ENCODE peak calls at places on chromosomes 3 and 15, in seven cellular contexts. C is D721Med, M is H9, W is fibroblast of lung, T is kidney glomerular epithelial cell, K is GF-D8, A is ecto neural progenitor cell. G is an unnamed sample.

GRCh38 chr3:173945801-173946200 is 548.3 kb downstream of the NLGN1 start:
- DNase-seq in W (no peak), M (no peak), C (no peak), T (no peak), K (no peak), A (no peak), G (no peak)

GRCh38 chr3:163671201-163671600 is 1407.1 kb downstream of the SI start:
- DNase-seq in T (no peak), M (no peak), A (no peak), K (no peak), W (no peak), C (no peak), G (no peak)

GRCh38 chr3:120599211-120599610 is 3.1 kb downstream of the NDUFB4 start:
- DNase-seq in K (no peak), M (no peak), C (no peak), A (no peak), T (no peak), W (no peak), G (no peak)

GRCh38 chr3:36776436-36776835 is 12.1 kb upstream of the DCLK3 start:
- DNase-seq in C (no peak), A (no peak), W (no peak), K (no peak), M (no peak), T (no peak), G (no peak)

GRCh38 chr3:133886031-133886722 is 9.5 kb downstream of the RAB6B start:
- DNase-seq in W (no peak), C (no peak), K (no peak), T (no peak), M (no peak), A (no peak), G (no peak)

GRCh38 chr3:39705351-39705900 is 104.0 kb upstream of the MYRIP start:
- DNase-seq in A (no peak), M (no peak), W (no peak), K (no peak), T (peak; percentile 13), C (no peak), G (peak; percentile 15)

GRCh38 chr15:55289011-55289572 is 521 bp downstream of the RAB27A start:
- DNase-seq in C (no peak), T (no peak), W (peak; percentile 65), A (peak; percentile 50), K (peak; percentile 5), M (peak; percentile 47), G (peak; percentile 18)

GRCh38 chr3:46193436-46193835 is 14.7 kb downstream of the CCR1 start:
- DNase-seq in K (no peak), A (no peak), T (no peak), C (no peak), M (no peak), W (peak; percentile 17), G (no peak)

GRCh38 chr15:88511161-88511560 is 35.3 kb downstream of the DET1 start:
- DNase-seq in W (no peak), M (no peak), A (no peak), K (no peak), C (no peak), T (no peak), G (no peak)

GRCh38 chr15:85800460-85801123 is 5.9 kb upstream of the KLHL25 start:
- DNase-seq in T (peak; percentile 45), W (peak; percentile 47), K (no peak), A (no peak), C (no peak), M (peak; percentile 59), G (peak; percentile 67)

GRCh38 chr3:23442598-23443383 is 239.7 kb downstream of the UBE2E2 start:
- DNase-seq in W (peak; percentile 42), C (no peak), K (no peak), M (no peak), A (no peak), T (peak; percentile 28), G (peak; percentile 74)

GRCh38 chr15:90716317-90716975 is 700 bp upstream of the BLM start:
- DNase-seq in K (peak; percentile 44), W (peak; percentile 30), A (no peak), C (no peak), T (peak; percentile 37), M (no peak), G (no peak)

G was measured in astrocyte of the spinal cord.